ENCODE peak calls at places on chromosomes 12 and 14, in ten cellular contexts. F is psoas muscle, K is fibroblast of lung, E is tibial artery, M is MM.1S, X is HepG2, N is ovary, H is WERI-Rb-1, J is lung, T is HCT116. A is an unnamed sample. For H3K27me3, the result is how much of the 10 kb centered on the place peaks cover.

GRCh38 chr12:7054925-7055324 is 5.6 kb upstream of the C1S start:
- DNase-seq in F (no peak), K (no peak), E (no peak), M (no peak), X (no peak), N (no peak), H (no peak), J (no peak), T (no peak), A (no peak)

GRCh38 chr14:74619672-74620131 is 7.7 kb upstream of the LTBP2 start:
- DNase-seq in F (peak), K (peak), E (peak), M (no peak), X (peak), N (peak), H (no peak), J (peak), T (no peak), A (no peak)

GRCh38 chr12:3777206-3777809 is 24.4 kb upstream of the CRACR2A start:
- DNase-seq in F (no peak), K (peak), E (no peak), M (peak), X (peak), N (no peak), H (no peak), J (no peak), T (peak), A (peak)

GRCh38 chr12:52052471-52053186 is 1.4 kb downstream of the NR4A1 start:
- DNase-seq in F (no peak), K (peak), E (no peak), M (no peak), X (no peak), N (peak), H (no peak), J (no peak), T (no peak), A (no peak)

GRCh38 chr12:43835264-43835655 is 621 bp upstream of the TMEM117 start:
- DNase-seq in F (no peak), K (peak), E (no peak), M (peak), X (no peak), N (no peak), H (no peak), J (no peak), T (no peak), A (no peak)

GRCh38 chr12:110744697-110745264 is 2.1 kb upstream of the PPP1CC start:
- DNase-seq in F (no peak), K (no peak), E (no peak), M (no peak), X (peak), N (no peak), H (no peak), J (no peak), T (no peak), A (no peak)

GRCh38 chr12:4250691-4251090 is 22.9 kb upstream of the CCND2 start:
- DNase-seq in F (no peak), K (no peak), E (no peak), M (no peak), X (no peak), N (no peak), H (no peak), J (no peak), T (no peak), A (no peak)

GRCh38 chr14:76138758-76139723 is 12.7 kb upstream of the GPATCH2L start:
- DNase-seq in F (no peak), K (no peak), E (no peak), M (no peak), X (no peak), N (no peak), H (no peak), J (no peak), T (no peak), A (no peak)

GRCh38 chr12:130422676-130423075 is 85.0 kb downstream of the PIWIL1 start:
- DNase-seq in F (no peak), K (no peak), E (no peak), M (no peak), X (no peak), N (no peak), H (no peak), J (no peak), T (no peak), A (no peak)

GRCh38 chr12:69052613-69053408 is 119.8 kb upstream of the CPM start:
- DNase-seq in F (no peak), K (peak), E (no peak), M (peak), X (peak), N (no peak), H (no peak), J (peak), T (peak), A (no peak)

GRCh38 chr12:104866286-104866685 is 91.8 kb downstream of the SLC41A2 start:
- DNase-seq in F (no peak), K (peak), E (no peak), M (no peak), X (no peak), N (no peak), H (no peak), J (no peak), T (no peak), A (no peak)

GRCh38 chr12:62466596-62467411 is at the start of gene MON2:
- DNase-seq in F (peak), K (peak), E (peak), M (peak), X (peak), N (peak), H (peak), J (peak), T (peak), A (peak)

GRCh38 chr14:54194501-54194900 is 202.3 kb upstream of the CDKN3 start:
- DNase-seq in F (no peak), K (peak), E (no peak), M (no peak), X (no peak), N (no peak), H (no peak), J (no peak), T (no peak), A (no peak)

GRCh38 chr12:10901427-10901826 is 7.9 kb downstream of the TAS2R13 start:
- DNase-seq in F (no peak), K (no peak), E (no peak), M (no peak), X (peak), N (no peak), H (no peak), J (no peak), T (no peak), A (no peak)

GRCh38 chr12:93279849-93280412 is 97.8 kb upstream of the NUDT4 start:
- DNase-seq in F (no peak), K (peak), E (no peak), M (no peak), X (no peak), N (no peak), H (no peak), J (no peak), T (no peak), A (no peak)

GRCh38 chr12:12560587-12561304 is 1.9 kb downstream of the DUSP16 start:
- DNase-seq in F (no peak), K (peak), E (peak), M (peak), X (peak), N (peak), H (peak), J (peak), T (no peak), A (peak)

GRCh38 chr12:102052192-102053061 is 9.4 kb downstream of the WASHC3 start:
- DNase-seq in F (no peak), K (no peak), E (no peak), M (no peak), X (no peak), N (no peak), H (no peak), J (no peak), T (no peak), A (no peak)

GRCh38 chr12:34595749-34596733 is 573.7 kb downstream of the ALG10 start:
- DNase-seq in F (no peak), K (no peak), E (peak), M (no peak), X (no peak), N (peak), H (no peak), J (peak), T (no peak), A (no peak)

GRCh38 chr12:82510386-82510785 is 152.1 kb downstream of the METTL25 start:
- DNase-seq in F (no peak), K (no peak), E (no peak), M (no peak), X (no peak), N (no peak), H (no peak), J (no peak), T (no peak), A (no peak)

GRCh38 chr14:94864421-94865195 is 94.7 kb upstream of the GSC start:
- DNase-seq in F (peak), K (no peak), E (no peak), M (no peak), X (no peak), N (no peak), H (peak), J (no peak), T (no peak), A (no peak)

GRCh38 chr12:124881123-124881522 is 17.5 kb upstream of the SCARB1 start:
- DNase-seq in F (no peak), K (no peak), E (no peak), M (no peak), X (peak), N (no peak), H (no peak), J (no peak), T (no peak), A (no peak)

GRCh38 chr14:91381801-91382670 is 35.6 kb downstream of the CCDC88C start:
- DNase-seq in F (no peak), K (no peak), E (no peak), M (no peak), X (no peak), N (no peak), H (peak), J (no peak), T (no peak), A (no peak)

GRCh38 chr14:58426819-58427288 is 477 bp downstream of the TIMM9 start:
- DNase-seq in F (peak), K (peak), E (peak), M (peak), X (peak), N (peak), H (peak), J (peak), T (no peak), A (peak)

GRCh38 chr12:52066346-52067080 is 3.3 kb upstream of the ATG101 start:
- DNase-seq in F (no peak), K (no peak), E (no peak), M (no peak), X (no peak), N (no peak), H (no peak), J (no peak), T (no peak), A (no peak)

GRCh38 chr12:119225454-119225853 is 46.7 kb downstream of the HSPB8 start:
- DNase-seq in F (no peak), K (no peak), E (no peak), M (no peak), X (no peak), N (no peak), H (peak), J (no peak), T (no peak), A (no peak)

GRCh38 chr14:23028800-23029199 is 5.9 kb downstream of the PSMB5 start:
- DNase-seq in F (no peak), K (no peak), E (no peak), M (no peak), X (no peak), N (no peak), H (no peak), J (no peak), T (no peak), A (no peak)

GRCh38 chr14:100713720-100714119 is 13.0 kb upstream of the DLK1 start:
- DNase-seq in F (no peak), K (no peak), E (no peak), M (no peak), X (no peak), N (no peak), H (no peak), J (no peak), T (no peak), A (no peak)

GRCh38 chr14:100715332-100715731 is 11.4 kb upstream of the DLK1 start:
- DNase-seq in F (no peak), K (no peak), E (no peak), M (no peak), X (no peak), N (no peak), H (no peak), J (no peak), T (no peak), A (no peak)

GRCh38 chr14:100714205-100714781 is 12.4 kb upstream of the DLK1 start:
- DNase-seq in F (peak), K (no peak), E (no peak), M (no peak), X (no peak), N (no peak), H (no peak), J (no peak), T (no peak), A (no peak)

GRCh38 chr14:100717371-100717770 is 9.3 kb upstream of the DLK1 start:
- DNase-seq in F (no peak), K (no peak), E (no peak), M (no peak), X (no peak), N (no peak), H (no peak), J (no peak), T (no peak), A (no peak)

GRCh38 chr14:100715803-100716202 is 10.9 kb upstream of the DLK1 start:
- DNase-seq in F (no peak), K (no peak), E (no peak), M (no peak), X (no peak), N (no peak), H (no peak), J (no peak), T (no peak), A (no peak)
- H3K27me3 ChIP-seq in F (under half), K (under half), E (half or more), M (under half), X (under half), N (under half), H (under half), J (under half), T (under half), A (under half)

DNA sequence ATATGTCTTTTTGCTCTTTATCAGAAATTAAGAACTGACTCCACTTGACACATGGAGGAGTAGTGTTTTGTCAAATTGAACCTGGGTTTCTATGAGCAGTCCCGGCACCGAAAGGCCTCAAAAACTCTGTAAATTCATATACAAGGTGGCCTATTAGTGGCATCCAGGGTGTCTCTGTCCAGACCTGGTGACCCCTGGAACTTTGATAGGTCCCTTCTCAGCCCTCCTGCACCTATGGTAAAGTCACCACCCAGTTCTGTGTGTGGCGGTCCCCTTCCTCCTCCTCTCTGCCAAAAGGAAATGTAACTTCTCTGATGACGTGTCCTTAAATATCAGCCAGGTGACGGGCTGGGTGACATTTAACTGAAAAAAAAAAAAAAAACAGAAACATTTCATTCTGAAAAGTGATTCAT is 204.0 kb upstream of the FOXN3 start:
- DNase-seq in F (no peak), K (no peak), E (no peak), M (no peak), X (no peak), N (no peak), H (no peak), J (no peak), T (no peak), A (no peak)
- TF ChIP-seq CTCF in F (no peak), K (no peak), E (no peak), M (no peak), X (no peak), N (no peak), H (no peak), J (no peak), T (no peak), A (no peak)

GRCh38 chr14:69077841-69078240 is 75.1 kb downstream of the DCAF5 start:
- DNase-seq in F (no peak), K (peak), E (no peak), M (no peak), X (no peak), N (no peak), H (no peak), J (no peak), T (no peak), A (no peak)

GRCh38 chr14:69081271-69081670 is 71.6 kb downstream of the DCAF5 start:
- DNase-seq in F (no peak), K (no peak), E (no peak), M (no peak), X (peak), N (no peak), H (no peak), J (no peak), T (no peak), A (no peak)

GRCh38 chr14:69076341-69076740 is 76.6 kb downstream of the DCAF5 start:
- DNase-seq in F (no peak), K (no peak), E (no peak), M (no peak), X (no peak), N (no peak), H (no peak), J (no peak), T (no peak), A (no peak)

GRCh38 chr14:69079188-69079742 is 73.7 kb downstream of the DCAF5 start:
- DNase-seq in F (no peak), K (peak), E (no peak), M (no peak), X (no peak), N (no peak), H (no peak), J (no peak), T (no peak), A (no peak)

DNA sequence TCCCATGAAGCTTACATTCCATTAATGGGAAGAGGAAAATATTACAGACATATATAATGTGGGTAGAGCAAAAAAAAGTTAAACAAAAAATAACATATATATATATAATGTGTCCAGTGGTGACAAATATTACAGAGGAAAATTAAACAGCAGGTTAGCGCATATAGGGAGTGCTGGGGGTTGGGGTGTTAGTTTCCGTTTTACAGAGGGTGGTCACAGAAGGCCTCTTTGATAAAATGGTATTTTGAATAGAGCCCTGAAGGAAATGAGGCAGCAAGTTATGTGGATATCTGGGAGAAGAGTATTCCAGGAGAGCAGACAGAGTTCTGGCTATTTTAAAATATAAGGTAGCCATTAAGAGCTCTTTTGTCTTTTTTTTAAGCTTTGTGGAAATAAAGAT is 73.2 kb downstream of the DCAF5 start:
- DNase-seq in F (no peak), K (no peak), E (no peak), M (no peak), X (no peak), N (no peak), H (no peak), J (no peak), T (no peak), A (no peak)
- H3K27ac ChIP-seq in F (peak), K (peak), E (peak), M (no peak), X (no peak), N (no peak), H (no peak), J (no peak), T (no peak), A (no peak)

DNA sequence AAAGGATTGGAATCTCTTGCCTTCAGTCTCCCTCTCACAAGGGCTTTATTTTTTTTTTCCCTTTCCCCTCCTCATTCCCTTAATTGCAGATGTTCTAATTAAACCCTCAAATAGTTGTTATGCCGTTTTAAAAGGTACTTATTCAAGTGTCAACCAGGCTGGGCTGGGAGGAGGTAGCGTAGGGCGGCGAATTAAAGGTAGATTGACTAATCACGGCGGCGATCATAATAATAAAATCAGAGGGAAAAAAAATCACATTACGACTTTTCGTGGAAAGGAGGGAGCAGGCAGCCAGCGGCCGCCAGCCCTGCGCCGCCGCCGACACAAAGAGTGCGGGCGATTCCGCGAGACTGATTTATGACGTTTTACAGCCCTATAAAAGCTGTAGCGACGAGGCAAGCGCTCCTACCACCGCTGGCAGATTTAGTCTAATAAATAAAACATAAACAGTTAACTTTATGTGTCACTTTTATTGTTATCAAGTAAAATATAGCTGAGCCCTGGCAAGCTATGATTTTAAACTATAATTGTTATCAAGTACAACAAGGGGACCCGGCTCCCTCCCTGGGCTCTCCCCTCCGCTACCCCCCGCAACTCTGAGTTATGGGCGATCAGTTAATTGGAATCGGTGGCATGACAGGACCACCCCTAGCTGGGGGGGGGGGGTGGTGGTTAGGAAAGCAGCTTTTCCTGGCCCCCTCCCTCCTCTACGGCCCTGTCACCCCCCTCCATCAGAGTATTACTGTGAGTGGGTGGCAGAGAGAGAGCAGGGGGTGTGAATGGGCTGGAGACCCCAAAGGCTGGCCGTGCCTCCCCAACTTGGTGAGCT is 1.5 kb upstream of the HOXC4 start:
- DNase-seq in F (no peak), K (no peak), E (no peak), M (no peak), X (no peak), N (no peak), H (no peak), J (no peak), T (no peak), A (no peak)
- H3K27me3 ChIP-seq in F (under half), K (under half), E (under half), M (half or more), X (half or more), N (under half), H (under half), J (under half), T (under half), A (half or more)

GRCh38 chr12:724194-724855 is 28.1 kb upstream of the WNK1 start:
- DNase-seq in F (no peak), K (no peak), E (no peak), M (no peak), X (no peak), N (no peak), H (no peak), J (peak), T (peak), A (peak)
- TF ChIP-seq CTCF in F (no peak), K (no peak), E (no peak), M (no peak), X (no peak), N (no peak), H (no peak), J (no peak), T (no peak), A (no peak)

A was measured in HL-60.